ENCODE peak calls at places on chromosomes 13 and 19, in ten cellular contexts. Y is astrocyte; T is SJSA1; F is CD4-positive, alpha-beta memory T cell; S is Panc1; D is IMR-90; E is adipocyte; Q is neural progenitor cell; I is tibial nerve; A is left ventricle myocardium inferior. B is an unnamed sample.

GRCh38 chr19:29811125-29812079 is at the start of gene CCNE1:
- DNase-seq in Y (peak; percentile 46), T (peak; percentile 93), F (peak; percentile 91), S (no peak), D (peak; percentile 74), E (peak; percentile 97), Q (peak; percentile 93), I (peak; percentile 88), A (peak; percentile 96), B (peak; percentile 70)

GRCh38 chr19:35370722-35371121 is at the start of gene GPR42:
- DNase-seq in Y (no peak), T (no peak), F (no peak), S (no peak), D (no peak), E (no peak), Q (no peak), I (no peak), A (no peak), B (no peak)

GRCh38 chr13:77207943-77208342 is 119.0 kb downstream of the MYCBP2 start:
- DNase-seq in Y (peak; percentile 91), T (peak; percentile 57), F (no peak), S (no peak), D (peak; percentile 96), E (peak; percentile 74), Q (no peak), I (no peak), A (no peak), B (peak; percentile 70)

GRCh38 chr13:40317980-40318327 is 348.5 kb downstream of the FOXO1 start:
- DNase-seq in Y (no peak), T (no peak), F (no peak), S (no peak), D (no peak), E (no peak), Q (no peak), I (no peak), A (no peak), B (no peak)

GRCh38 chr19:14505488-14506239 is 9.7 kb upstream of the GIPC1 start:
- DNase-seq in Y (peak; percentile 75), T (peak; percentile 88), F (peak; percentile 61), S (no peak), D (peak; percentile 76), E (peak; percentile 75), Q (peak; percentile 70), I (no peak), A (no peak), B (peak; percentile 84)

GRCh38 chr19:10749435-10750384 is 31.8 kb downstream of the DNM2 start:
- DNase-seq in Y (no peak), T (no peak), F (no peak), S (no peak), D (no peak), E (no peak), Q (no peak), I (no peak), A (no peak), B (no peak)

GRCh38 chr13:46655727-46656180 is 102.8 kb downstream of the LRCH1 start:
- DNase-seq in Y (no peak), T (no peak), F (no peak), S (no peak), D (no peak), E (peak; percentile 33), Q (peak; percentile 28), I (no peak), A (no peak), B (peak; percentile 58)

GRCh38 chr13:48268019-48268418 is 35.0 kb downstream of the ITM2B start:
- DNase-seq in Y (no peak), T (no peak), F (no peak), S (no peak), D (no peak), E (no peak), Q (no peak), I (no peak), A (no peak), B (no peak)

GRCh38 chr19:47049307-47049700 is 880 bp upstream of the TMEM160 start:
- DNase-seq in Y (peak; percentile 63), T (peak; percentile 70), F (no peak), S (no peak), D (peak; percentile 44), E (peak; percentile 78), Q (peak; percentile 27), I (no peak), A (no peak), B (peak; percentile 75)

GRCh38 chr19:10419200-10419645 is 1.1 kb upstream of the PDE4A start:
- DNase-seq in Y (no peak), T (peak; percentile 84), F (peak; percentile 69), S (no peak), D (no peak), E (peak; percentile 51), Q (peak; percentile 62), I (no peak), A (no peak), B (no peak)

GRCh38 chr19:4060621-4061177 is 6.0 kb downstream of the ZBTB7A start:
- DNase-seq in Y (no peak), T (no peak), F (no peak), S (no peak), D (no peak), E (no peak), Q (no peak), I (no peak), A (no peak), B (no peak)

GRCh38 chr19:4059493-4059880 is 7.2 kb downstream of the ZBTB7A start:
- DNase-seq in Y (no peak), T (no peak), F (no peak), S (no peak), D (no peak), E (no peak), Q (no peak), I (no peak), A (no peak), B (no peak)

GRCh38 chr19:4059931-4060620 is 6.6 kb downstream of the ZBTB7A start:
- DNase-seq in Y (no peak), T (peak; percentile 44), F (peak; percentile 68), S (no peak), D (no peak), E (no peak), Q (no peak), I (peak; percentile 58), A (peak; percentile 73), B (peak; percentile 59)

GRCh38 chr19:4057913-4058695 is 8.6 kb downstream of the ZBTB7A start:
- DNase-seq in Y (peak; percentile 76), T (peak; percentile 90), F (no peak), S (no peak), D (peak; percentile 85), E (peak; percentile 89), Q (no peak), I (peak; percentile 80), A (peak; percentile 84), B (peak; percentile 90)

DNA sequence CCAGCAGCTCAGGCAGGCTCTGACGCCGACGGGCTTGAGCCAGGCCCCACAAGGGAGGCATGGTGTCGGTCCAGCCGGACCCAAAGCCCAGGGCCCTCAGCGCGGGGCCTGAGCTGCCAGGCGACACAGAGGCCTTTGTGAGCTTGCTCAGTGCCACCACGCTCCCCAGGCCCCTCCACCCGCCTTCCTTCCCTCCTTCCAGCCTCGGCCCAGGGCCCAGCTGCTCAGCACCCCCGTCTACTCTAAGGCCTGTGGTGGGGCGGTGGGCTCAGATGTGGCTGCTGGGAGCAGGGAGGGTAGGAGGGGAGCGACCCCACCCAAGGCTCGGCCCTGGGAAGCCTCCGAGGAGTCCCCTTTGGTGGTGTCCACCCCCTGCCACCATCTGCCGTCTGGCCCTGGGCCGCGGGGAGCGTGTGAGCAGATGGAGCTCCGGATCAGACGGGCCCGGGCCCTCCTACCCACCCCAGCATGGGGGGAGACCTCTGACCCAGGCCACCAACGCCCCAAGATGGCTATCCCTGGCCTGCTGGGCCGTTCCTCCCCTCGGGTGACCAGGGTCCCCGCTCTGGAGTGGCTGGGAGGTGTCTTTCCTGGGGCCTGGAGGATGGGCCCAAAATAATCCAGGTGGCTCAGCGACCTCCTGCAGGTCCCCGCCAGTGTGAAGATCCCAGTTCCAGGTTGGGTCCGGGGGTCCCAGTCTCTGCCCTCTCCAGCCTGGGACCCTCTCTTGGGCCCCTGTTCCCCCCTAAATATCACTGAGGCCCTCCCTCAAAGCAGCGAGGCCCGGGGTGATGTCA is 7.8 kb downstream of the ZBTB7A start:
- DNase-seq in Y (no peak), T (peak; percentile 45), F (no peak), S (no peak), D (no peak), E (no peak), Q (no peak), I (no peak), A (no peak), B (no peak)
- H3K4me3 ChIP-seq in Y (no peak overlapping the region), T (no peak overlapping the region), F (no peak overlapping the region), S (no peak overlapping the region), D (no peak overlapping the region), E (peak overlapping the region; percentile 69), Q (no peak overlapping the region), I (peak overlapping the region; percentile 100), A (peak overlapping the region; percentile 96), B (peak overlapping the region; percentile 57)

DNA sequence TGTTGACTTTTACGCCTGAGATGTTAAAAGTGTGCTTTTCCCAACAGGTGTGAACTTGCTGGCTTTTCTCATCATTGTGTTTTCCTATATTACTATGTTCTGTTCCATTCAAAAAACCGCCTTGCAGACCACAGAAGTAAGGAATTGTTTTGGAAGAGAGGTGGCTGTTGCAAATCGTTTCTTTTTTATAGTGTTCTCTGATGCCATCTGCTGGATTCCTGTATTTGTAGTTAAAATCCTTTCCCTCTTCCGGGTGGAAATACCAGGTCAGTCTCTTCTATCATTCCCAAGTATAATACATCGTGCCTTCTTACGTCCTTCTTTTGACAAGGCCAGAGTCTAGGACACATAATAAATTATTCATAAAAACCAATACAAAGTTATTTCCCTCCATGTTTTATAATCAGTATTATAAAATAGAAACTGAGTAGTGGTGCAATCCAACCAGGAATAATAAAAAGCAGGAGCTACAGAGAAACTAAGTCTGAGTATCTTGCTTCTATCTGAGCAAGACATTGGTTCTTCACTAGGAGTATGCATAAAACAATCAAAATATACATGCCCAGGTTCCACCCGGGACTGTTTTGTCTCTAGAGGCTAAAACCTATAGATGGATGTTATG is 57.9 kb downstream of the RXFP2 start:
- DNase-seq in Y (peak; percentile 20), T (no peak), F (no peak), S (no peak), D (peak; percentile 55), E (peak; percentile 81), Q (peak; percentile 36), I (no peak), A (no peak), B (peak; percentile 79)
- H3K4me3 ChIP-seq in Y (no peak overlapping the region), T (no peak overlapping the region), F (no peak overlapping the region), S (no peak overlapping the region), D (no peak overlapping the region), E (no peak overlapping the region), Q (no peak overlapping the region), I (no peak overlapping the region), A (no peak overlapping the region), B (no peak overlapping the region)

GRCh38 chr19:1747285-1748114 is 5.8 kb upstream of the ONECUT3 start:
- DNase-seq in Y (peak; percentile 86), T (peak; percentile 84), F (peak; percentile 70), S (peak; percentile 96), D (peak; percentile 80), E (no peak), Q (peak; percentile 53), I (no peak), A (no peak), B (peak; percentile 89)
- H3K4me3 ChIP-seq in Y (no peak overlapping the region), T (no peak overlapping the region), F (peak overlapping the region; percentile 34), S (peak overlapping the region; percentile 37), D (no peak overlapping the region), E (no peak overlapping the region), Q (no peak overlapping the region), I (no peak overlapping the region), A (no peak overlapping the region), B (no peak overlapping the region)

DNA sequence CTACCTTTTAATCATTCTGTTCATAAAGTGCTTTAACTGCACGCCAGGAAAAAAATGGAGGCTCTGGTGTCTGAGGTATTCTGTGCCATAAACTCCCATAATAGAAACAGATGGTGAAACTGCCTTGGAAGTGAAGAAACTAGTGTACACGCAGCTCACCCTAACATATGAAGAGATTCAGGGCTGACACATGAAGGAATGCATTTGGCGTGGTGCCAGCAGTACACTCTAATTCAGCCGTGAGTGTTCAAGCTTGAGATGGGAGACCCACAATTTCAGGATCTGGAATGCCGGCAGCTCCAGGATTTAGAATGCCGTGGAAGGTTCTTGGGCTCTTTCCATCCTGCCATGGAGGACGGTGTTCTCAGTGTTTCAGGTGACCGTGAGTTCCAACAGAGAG is 478.4 kb downstream of the TSHZ3 start:
- DNase-seq in Y (no peak), T (no peak), F (no peak), S (no peak), D (peak; percentile 1), E (no peak), Q (no peak), I (no peak), A (no peak), B (peak; percentile 1)
- H3K4me3 ChIP-seq in Y (no peak overlapping the region), T (no peak overlapping the region), F (no peak overlapping the region), S (no peak overlapping the region), D (no peak overlapping the region), E (no peak overlapping the region), Q (no peak overlapping the region), I (no peak overlapping the region), A (no peak overlapping the region), B (no peak overlapping the region)